ENCODE peak calls at places on chromosomes 16 and 17, in eight cellular contexts. Z, M, O, X, T, H, G and W are unnamed samples.

GRCh38 chr16:66391726-66392670 is 25.5 kb downstream of the CDH5 start:
- DNase-seq in Z (no peak), M (no peak), O (no peak), X (peak), T (no peak), H (no peak), G (no peak), W (no peak)

GRCh38 chr17:58375811-58376210 is 23.8 kb upstream of the SUPT4H1 start:
- DNase-seq in Z (no peak), M (peak), O (no peak), X (no peak), T (no peak), H (no peak), G (no peak), W (no peak)

GRCh38 chr16:87661561-87661960 is 59.3 kb downstream of the JPH3 start:
- DNase-seq in Z (peak), M (peak), O (no peak), X (no peak), T (no peak), H (peak), G (peak), W (peak)

GRCh38 chr16:85698459-85699223 is 9.9 kb upstream of the GINS2 start:
- DNase-seq in Z (no peak), M (no peak), O (no peak), X (no peak), T (no peak), H (no peak), G (no peak), W (no peak)

GRCh38 chr17:78072961-78073360 is 55.6 kb downstream of the TMC6 start:
- DNase-seq in Z (no peak), M (no peak), O (no peak), X (no peak), T (no peak), H (no peak), G (no peak), W (no peak)

GRCh38 chr17:43661699-43662431 is at the start of gene MEOX1:
- DNase-seq in Z (peak), M (no peak), O (no peak), X (no peak), T (peak), H (no peak), G (peak), W (peak)

GRCh38 chr17:38571833-38572274 is 33.9 kb downstream of the SRCIN1 start:
- DNase-seq in Z (no peak), M (peak), O (no peak), X (no peak), T (no peak), H (no peak), G (no peak), W (no peak)

GRCh38 chr16:27826081-27826892 is 237.2 kb downstream of the GSG1L start:
- DNase-seq in Z (no peak), M (no peak), O (no peak), X (no peak), T (no peak), H (no peak), G (no peak), W (no peak)

GRCh38 chr16:528111-529011 is 849 bp downstream of the CAPN15 start:
- DNase-seq in Z (peak), M (peak), O (no peak), X (no peak), T (no peak), H (no peak), G (peak), W (peak)

GRCh38 chr17:74959826-74960738 is 12.5 kb downstream of the HID1 start:
- DNase-seq in Z (no peak), M (no peak), O (peak), X (no peak), T (no peak), H (no peak), G (peak), W (peak)

GRCh38 chr17:82031303-82031884 is at the start of gene RAC3:
- DNase-seq in Z (peak), M (peak), O (no peak), X (no peak), T (no peak), H (no peak), G (peak), W (no peak)

GRCh38 chr17:82334622-82335394 is 1.2 kb upstream of the SECTM1 start:
- DNase-seq in Z (peak), M (no peak), O (no peak), X (no peak), T (no peak), H (peak), G (no peak), W (no peak)

GRCh38 chr16:87836346-87836843 is 32.9 kb downstream of the SLC7A5 start:
- DNase-seq in Z (no peak), M (no peak), O (no peak), X (no peak), T (no peak), H (no peak), G (no peak), W (no peak)

GRCh38 chr17:4788807-4789700 is at the start of gene GLTPD2:
- DNase-seq in Z (no peak), M (peak), O (no peak), X (no peak), T (no peak), H (no peak), G (peak), W (no peak)

GRCh38 chr16:15548482-15548891 is 94.5 kb downstream of the MARF1 start:
- DNase-seq in Z (no peak), M (no peak), O (no peak), X (no peak), T (no peak), H (no peak), G (no peak), W (no peak)

GRCh38 chr17:28381141-28381825 is 9.8 kb downstream of the SARM1 start:
- DNase-seq in Z (no peak), M (peak), O (no peak), X (no peak), T (no peak), H (no peak), G (no peak), W (no peak)

GRCh38 chr16:70252355-70252988 is 732 bp upstream of the EXOSC6 start:
- DNase-seq in Z (peak), M (peak), O (no peak), X (no peak), T (no peak), H (no peak), G (no peak), W (peak)

GRCh38 chr17:39750131-39751015 is 12.6 kb downstream of the GRB7 start:
- DNase-seq in Z (no peak), M (no peak), O (no peak), X (peak), T (no peak), H (peak), G (peak), W (no peak)

GRCh38 chr16:76653390-76654026 is 376.3 kb downstream of the CNTNAP4 start:
- DNase-seq in Z (peak), M (peak), O (no peak), X (no peak), T (no peak), H (no peak), G (peak), W (peak)

GRCh38 chr17:80449930-80450576 is 26.4 kb downstream of the NPTX1 start:
- DNase-seq in Z (no peak), M (no peak), O (no peak), X (no peak), T (no peak), H (no peak), G (no peak), W (no peak)

GRCh38 chr16:75647492-75648264 is at the start of the genes KARS1 and TERF2IP:
- DNase-seq in Z (peak), M (peak), O (peak), X (peak), T (peak), H (peak), G (peak), W (peak)

GRCh38 chr16:75644240-75645012 is 3.0 kb downstream of the KARS1 start:
- DNase-seq in Z (no peak), M (no peak), O (no peak), X (no peak), T (no peak), H (no peak), G (no peak), W (no peak)

GRCh38 chr16:75653926-75654325 is 6.4 kb downstream of the TERF2IP start:
- DNase-seq in Z (no peak), M (no peak), O (no peak), X (no peak), T (peak), H (no peak), G (no peak), W (peak)

GRCh38 chr16:75647138-75647491 is 350 bp downstream of the KARS1 start:
- DNase-seq in Z (no peak), M (no peak), O (no peak), X (no peak), T (no peak), H (no peak), G (no peak), W (no peak)

GRCh38 chr16:75648265-75649076 is 898 bp downstream of the TERF2IP start:
- DNase-seq in Z (peak), M (peak), O (no peak), X (peak), T (no peak), H (peak), G (peak), W (peak)
- TF ChIP-seq CTCF in Z (no peak), M (no peak), O (no peak), X (no peak), T (no peak), H (no peak), G (no peak), W (no peak)

GRCh38 chr17:50345443-50346312 is at the start of gene XYLT2:
- DNase-seq in Z (peak), M (peak), O (no peak), X (peak), T (no peak), H (peak), G (peak), W (peak)
- H3K4me3 ChIP-seq in Z (peak), M (peak), O (peak), X (peak), T (peak), H (peak), G (peak), W (peak)

GRCh38 chr16:81445143-81445922 is 725 bp downstream of the CMIP start:
- DNase-seq in Z (no peak), M (peak), O (no peak), X (no peak), T (no peak), H (peak), G (peak), W (no peak)
- TF ChIP-seq CTCF in Z (no peak), M (peak), O (peak), X (no peak), T (peak), H (no peak), G (no peak), W (no peak)

DNA sequence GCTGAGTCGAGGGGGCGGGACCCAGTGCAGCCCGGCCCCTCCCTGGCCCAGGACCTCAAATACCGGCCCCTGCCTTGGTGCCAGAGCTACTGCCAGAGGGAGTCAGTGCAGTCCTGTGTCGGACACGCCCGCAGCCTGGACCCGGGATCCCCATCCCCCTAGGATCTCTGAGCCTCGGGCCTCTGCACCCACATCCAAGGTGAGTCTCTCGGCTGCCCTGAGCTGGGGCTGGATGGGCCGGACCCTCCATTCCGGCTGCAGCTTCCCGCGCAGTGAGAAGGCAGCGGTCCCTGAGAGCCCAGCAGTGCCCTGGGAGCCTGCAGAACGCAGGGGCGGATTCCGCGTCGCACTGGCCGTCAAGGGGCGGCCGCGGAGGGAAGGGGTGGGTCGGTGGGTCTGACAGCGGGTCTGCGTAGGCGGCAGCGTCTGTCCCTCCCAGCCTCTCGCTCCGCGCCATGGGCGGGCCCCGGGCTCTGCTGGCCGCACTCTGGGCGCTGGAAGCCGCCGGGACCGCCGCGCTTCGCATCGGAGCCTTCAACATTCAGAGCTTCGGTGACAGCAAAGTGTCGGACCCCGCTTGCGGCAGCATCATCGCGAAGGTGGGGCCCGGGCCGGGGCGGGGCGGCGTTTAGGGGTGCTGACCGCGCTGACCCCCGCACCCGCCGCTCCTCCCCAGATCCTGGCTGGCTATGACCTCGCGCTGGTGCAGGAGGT is at the start of gene DNASE1L2:
- DNase-seq in Z (peak), M (peak), O (no peak), X (no peak), T (no peak), H (no peak), G (no peak), W (no peak)
- H3K4me3 ChIP-seq in Z (peak), M (peak), O (no peak), X (no peak), T (peak), H (peak), G (no peak), W (peak)